ENCODE peak calls at places on chromosomes 13 and 19, in six cellular contexts. L is heart left ventricle; W is stimulated activated CD4-positive, alpha-beta T cell treated with anti-CD3 and anti-CD28 coated beads, Interleukin-15, amount 100 ng/mL, for 1 hour; K is T-helper 2 cell; B is AG08396; I is stimulated activated CD8-positive, alpha-beta memory T cell treated with anti-CD3 and anti-CD28 coated beads, Interleukin-4, amount 100 ng/mL, for 1 hour. A is an unnamed sample.

GRCh38 chr19:39372941-39373340 is 18.0 kb downstream of the PAF1 start:
- DNase-seq in L (no peak), B (no peak), K (no peak), W (no peak), I (no peak), A (no peak)

GRCh38 chr13:22451345-22451744 is 729.4 kb upstream of the SGCG start:
- DNase-seq in K (no peak), W (no peak), B (no peak), L (peak; percentile 61), I (no peak), A (no peak)

GRCh38 chr19:33767898-33768413 is 28.7 kb upstream of the KCTD15 start:
- DNase-seq in B (no peak), K (no peak), I (no peak), L (no peak), W (no peak), A (no peak)

GRCh38 chr19:5224480-5224879 is 116.1 kb downstream of the PTPRS start:
- DNase-seq in I (no peak), B (no peak), W (no peak), K (no peak), L (no peak), A (no peak)

GRCh38 chr13:27556109-27556508 is 64.2 kb downstream of the LNX2 start:
- DNase-seq in I (no peak), W (no peak), L (no peak), B (peak; percentile 19), K (no peak), A (no peak)

GRCh38 chr19:39833464-39834286 is at the start of gene DYRK1B:
- DNase-seq in B (peak; percentile 98), I (peak; percentile 95), L (peak; percentile 99), K (peak; percentile 98), W (peak; percentile 91), A (peak; percentile 76)

GRCh38 chr19:11064831-11065303 is 24.4 kb upstream of the LDLR start:
- DNase-seq in W (no peak), L (no peak), I (no peak), B (peak; percentile 47), K (no peak), A (no peak)

GRCh38 chr19:6983448-6983847 is 37.8 kb downstream of the MBD3L2B start:
- DNase-seq in K (no peak), W (no peak), B (no peak), L (no peak), I (no peak), A (no peak)

GRCh38 chr13:22336460-22336859 is 665.6 kb downstream of the FGF9 start:
- DNase-seq in W (no peak), I (no peak), B (no peak), K (no peak), L (no peak), A (no peak)

GRCh38 chr13:27264181-27264580 is 6.4 kb upstream of the RASL11A start:
- DNase-seq in B (peak; percentile 76), W (no peak), I (no peak), K (no peak), L (peak; percentile 47), A (peak; percentile 68)

GRCh38 chr13:99150575-99151370 is 49.9 kb upstream of the UBAC2 start:
- DNase-seq in K (no peak), L (no peak), B (peak; percentile 56), W (no peak), I (no peak), A (peak; percentile 89)